ENCODE peak calls at places on chromosomes 16 and 17, in seven cellular contexts. One of them, this sample, is unnamed.
A peak's percentile ranks its signal among the peaks of the same experiment; 100 is the strongest.

GRCh38 chr17:74337834-74338500 is 11.9 kb downstream of the KIF19 start:
- DNase-seq in CD8-positive, alpha-beta memory T cell: no peak
- DNase-seq in neural progenitor cell: no peak
- DNase-seq in tibial artery: no peak
- DNase-seq in HCT116: no peak
- DNase-seq in OCI-LY7: no peak
- DNase-seq in upper lobe of right lung: no peak
- DNase-seq in this sample: no peak

GRCh38 chr17:8359769-8360168 is 16.7 kb downstream of the KRABD2 start:
- DNase-seq in CD8-positive, alpha-beta memory T cell: no peak
- DNase-seq in neural progenitor cell: no peak
- DNase-seq in tibial artery: no peak
- DNase-seq in HCT116: no peak
- DNase-seq in OCI-LY7: no peak
- DNase-seq in upper lobe of right lung: no peak
- DNase-seq in this sample: no peak

GRCh38 chr16:22366371-22366770 is 8.0 kb downstream of the CDR2 start:
- DNase-seq in CD8-positive, alpha-beta memory T cell: no peak
- DNase-seq in neural progenitor cell: no peak
- DNase-seq in tibial artery: no peak
- DNase-seq in HCT116: no peak
- DNase-seq in OCI-LY7: no peak
- DNase-seq in upper lobe of right lung: no peak
- DNase-seq in this sample: no peak

GRCh38 chr17:59972778-59973177 is 8.2 kb upstream of the RNFT1 start:
- DNase-seq in CD8-positive, alpha-beta memory T cell: no peak
- DNase-seq in neural progenitor cell: no peak
- DNase-seq in tibial artery: no peak
- DNase-seq in HCT116: no peak
- DNase-seq in OCI-LY7: no peak
- DNase-seq in upper lobe of right lung: no peak
- DNase-seq in this sample: no peak

GRCh38 chr17:62780951-62781350 is 27.2 kb downstream of the MARCHF10 start:
- DNase-seq in CD8-positive, alpha-beta memory T cell: no peak
- DNase-seq in neural progenitor cell: no peak
- DNase-seq in tibial artery: no peak
- DNase-seq in HCT116: no peak
- DNase-seq in OCI-LY7: no peak
- DNase-seq in upper lobe of right lung: no peak
- DNase-seq in this sample: no peak

GRCh38 chr16:81367821-81368220 is 53.1 kb downstream of the GAN start:
- DNase-seq in CD8-positive, alpha-beta memory T cell: no peak
- DNase-seq in neural progenitor cell: no peak
- DNase-seq in tibial artery: no peak
- DNase-seq in HCT116: no peak
- DNase-seq in OCI-LY7: no peak
- DNase-seq in upper lobe of right lung: no peak
- DNase-seq in this sample: no peak

GRCh38 chr17:77281024-77281903 is 140.5 kb downstream of the SEC14L1 start:
- DNase-seq in CD8-positive, alpha-beta memory T cell: peak; percentile 75
- DNase-seq in neural progenitor cell: peak; percentile 88
- DNase-seq in tibial artery: no peak
- DNase-seq in HCT116: no peak
- DNase-seq in OCI-LY7: peak; percentile 87
- DNase-seq in upper lobe of right lung: peak; percentile 87
- DNase-seq in this sample: no peak

GRCh38 chr16:17452931-17453330 is 17.8 kb downstream of the XYLT1 start:
- DNase-seq in CD8-positive, alpha-beta memory T cell: no peak
- DNase-seq in neural progenitor cell: no peak
- DNase-seq in tibial artery: no peak
- DNase-seq in HCT116: no peak
- DNase-seq in OCI-LY7: no peak
- DNase-seq in upper lobe of right lung: no peak
- DNase-seq in this sample: no peak

GRCh38 chr17:79707931-79708891 is 22.5 kb upstream of the ENPP7 start:
- DNase-seq in CD8-positive, alpha-beta memory T cell: peak; percentile 63
- DNase-seq in neural progenitor cell: peak; percentile 76
- DNase-seq in tibial artery: no peak
- DNase-seq in HCT116: peak; percentile 34
- DNase-seq in OCI-LY7: peak; percentile 71
- DNase-seq in upper lobe of right lung: no peak
- DNase-seq in this sample: peak; percentile 68

GRCh38 chr16:10122546-10122945 is 59.7 kb downstream of the GRIN2A start:
- DNase-seq in CD8-positive, alpha-beta memory T cell: no peak
- DNase-seq in neural progenitor cell: peak; percentile 16
- DNase-seq in tibial artery: no peak
- DNase-seq in HCT116: no peak
- DNase-seq in OCI-LY7: no peak
- DNase-seq in upper lobe of right lung: no peak
- DNase-seq in this sample: no peak

GRCh38 chr16:88737298-88738166 is 31.2 kb downstream of the CTU2 start:
- DNase-seq in CD8-positive, alpha-beta memory T cell: peak; percentile 86
- DNase-seq in neural progenitor cell: peak; percentile 81
- DNase-seq in tibial artery: peak; percentile 84
- DNase-seq in HCT116: peak; percentile 48
- DNase-seq in OCI-LY7: peak; percentile 82
- DNase-seq in upper lobe of right lung: peak; percentile 92
- DNase-seq in this sample: peak; percentile 55

GRCh38 chr17:15463363-15463762 is 4.1 kb downstream of the CDRT4 start:
- DNase-seq in CD8-positive, alpha-beta memory T cell: no peak
- DNase-seq in neural progenitor cell: peak; percentile 33
- DNase-seq in tibial artery: peak; percentile 78
- DNase-seq in HCT116: no peak
- DNase-seq in OCI-LY7: no peak
- DNase-seq in upper lobe of right lung: no peak
- DNase-seq in this sample: peak; percentile 81

GRCh38 chr16:1765826-1766225 is 5.5 kb downstream of the NME3 start:
- DNase-seq in CD8-positive, alpha-beta memory T cell: no peak
- DNase-seq in neural progenitor cell: no peak
- DNase-seq in tibial artery: no peak
- DNase-seq in HCT116: no peak
- DNase-seq in OCI-LY7: no peak
- DNase-seq in upper lobe of right lung: no peak
- DNase-seq in this sample: no peak

DNA sequence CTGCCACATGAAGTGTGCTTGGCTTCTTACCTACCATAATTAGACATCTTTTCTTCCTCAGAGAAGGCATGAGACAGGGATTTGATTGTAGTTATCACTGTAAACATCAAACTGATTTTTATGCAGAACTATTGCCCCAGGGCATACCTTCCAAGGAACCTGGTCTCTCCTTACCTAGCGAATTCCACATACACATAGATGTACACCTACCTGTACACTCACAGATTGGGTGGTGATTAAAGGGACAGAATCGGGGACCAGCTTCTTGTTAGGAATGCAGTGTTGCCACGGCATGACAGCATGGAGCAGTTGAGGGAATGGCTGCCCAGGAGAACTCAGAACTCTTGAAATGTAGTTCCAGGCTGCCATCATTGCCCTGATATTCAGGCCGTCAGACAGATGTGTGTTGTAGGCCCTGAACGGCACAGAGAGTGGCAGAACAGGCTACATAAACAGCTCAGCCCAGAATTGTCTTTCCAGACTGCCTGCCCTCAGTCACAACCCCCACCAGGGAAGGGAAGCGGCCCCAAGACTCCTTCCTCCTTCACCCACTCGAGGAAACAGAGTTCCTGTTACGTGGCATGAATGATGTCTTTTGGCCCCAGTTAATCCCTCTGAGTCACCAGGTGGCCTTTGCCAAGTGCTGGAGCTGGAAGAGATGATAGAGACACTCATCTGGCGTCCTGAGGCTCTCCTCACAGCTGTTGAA is 17.8 kb upstream of the NAGLU start:
- DNase-seq in CD8-positive, alpha-beta memory T cell: no peak
- DNase-seq in neural progenitor cell: no peak
- DNase-seq in tibial artery: peak; percentile 94
- DNase-seq in HCT116: peak; percentile 79
- DNase-seq in OCI-LY7: no peak
- DNase-seq in upper lobe of right lung: peak; percentile 76
- DNase-seq in this sample: peak; percentile 93
- H3K27ac ChIP-seq in CD8-positive, alpha-beta memory T cell: peak overlapping the region; percentile 33
- H3K27ac ChIP-seq in neural progenitor cell: no peak overlapping the region
- H3K27ac ChIP-seq in tibial artery: peak overlapping the region; percentile 92
- H3K27ac ChIP-seq in HCT116: peak overlapping the region; percentile 93
- H3K27ac ChIP-seq in OCI-LY7: no peak overlapping the region
- H3K27ac ChIP-seq in upper lobe of right lung: peak overlapping the region; percentile 81
- H3K27ac ChIP-seq in this sample: peak overlapping the region; percentile 99

GRCh38 chr16:35910409-35910808 is 2451.0 kb downstream of the TP53TG3F start:
- DNase-seq in CD8-positive, alpha-beta memory T cell: no peak
- DNase-seq in neural progenitor cell: no peak
- DNase-seq in tibial artery: no peak
- DNase-seq in HCT116: no peak
- DNase-seq in OCI-LY7: no peak
- DNase-seq in upper lobe of right lung: no peak
- DNase-seq in this sample: no peak

GRCh38 chr16:35906440-35906839 is 2447.0 kb downstream of the TP53TG3F start:
- DNase-seq in CD8-positive, alpha-beta memory T cell: no peak
- DNase-seq in neural progenitor cell: no peak
- DNase-seq in tibial artery: no peak
- DNase-seq in HCT116: no peak
- DNase-seq in OCI-LY7: no peak
- DNase-seq in upper lobe of right lung: no peak
- DNase-seq in this sample: no peak

GRCh38 chr16:35909351-35909954 is 2450.0 kb downstream of the TP53TG3F start:
- DNase-seq in CD8-positive, alpha-beta memory T cell: no peak
- DNase-seq in neural progenitor cell: no peak
- DNase-seq in tibial artery: no peak
- DNase-seq in HCT116: no peak
- DNase-seq in OCI-LY7: no peak
- DNase-seq in upper lobe of right lung: no peak
- DNase-seq in this sample: no peak

GRCh38 chr16:35908152-35908551 is 2448.7 kb downstream of the TP53TG3F start:
- DNase-seq in CD8-positive, alpha-beta memory T cell: no peak
- DNase-seq in neural progenitor cell: no peak
- DNase-seq in tibial artery: no peak
- DNase-seq in HCT116: no peak
- DNase-seq in OCI-LY7: no peak
- DNase-seq in upper lobe of right lung: no peak
- DNase-seq in this sample: no peak

DNA sequence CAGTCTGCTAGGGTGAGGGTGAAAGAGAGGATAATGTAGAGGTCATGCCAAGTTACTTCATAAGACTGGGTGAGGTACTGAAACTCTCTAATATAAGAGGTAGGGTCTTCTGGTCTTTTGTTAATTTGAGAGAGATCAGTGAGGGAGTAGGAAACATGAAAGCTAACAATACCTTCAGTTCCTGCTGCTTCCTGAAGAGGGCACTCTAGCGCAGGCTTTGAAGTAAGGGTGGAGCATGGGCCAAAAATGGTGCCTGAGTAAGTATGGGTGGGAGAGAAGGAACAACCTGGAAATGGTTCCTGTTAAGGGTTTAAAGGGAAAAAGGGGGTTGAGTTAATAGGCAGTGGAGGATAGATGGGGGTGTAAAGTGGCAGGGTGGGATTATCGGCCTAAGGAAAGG is 2449.5 kb downstream of the TP53TG3F start:
- DNase-seq in CD8-positive, alpha-beta memory T cell: no peak
- DNase-seq in neural progenitor cell: no peak
- DNase-seq in tibial artery: no peak
- DNase-seq in HCT116: peak; percentile 32
- DNase-seq in OCI-LY7: peak; percentile 3
- DNase-seq in upper lobe of right lung: no peak
- DNase-seq in this sample: no peak
- H3K9me3 ChIP-seq in CD8-positive, alpha-beta memory T cell: peaks cover 8% of the 10 kb centered on the region
- H3K9me3 ChIP-seq in neural progenitor cell: peaks cover 21% of the 10 kb centered on the region
- H3K9me3 ChIP-seq in tibial artery: no peaks in the 10 kb centered on the region
- H3K9me3 ChIP-seq in HCT116: no peaks in the 10 kb centered on the region
- H3K9me3 ChIP-seq in OCI-LY7: no peaks in the 10 kb centered on the region
- H3K9me3 ChIP-seq in upper lobe of right lung: no peaks in the 10 kb centered on the region
- H3K9me3 ChIP-seq in this sample: no peaks in the 10 kb centered on the region

DNA sequence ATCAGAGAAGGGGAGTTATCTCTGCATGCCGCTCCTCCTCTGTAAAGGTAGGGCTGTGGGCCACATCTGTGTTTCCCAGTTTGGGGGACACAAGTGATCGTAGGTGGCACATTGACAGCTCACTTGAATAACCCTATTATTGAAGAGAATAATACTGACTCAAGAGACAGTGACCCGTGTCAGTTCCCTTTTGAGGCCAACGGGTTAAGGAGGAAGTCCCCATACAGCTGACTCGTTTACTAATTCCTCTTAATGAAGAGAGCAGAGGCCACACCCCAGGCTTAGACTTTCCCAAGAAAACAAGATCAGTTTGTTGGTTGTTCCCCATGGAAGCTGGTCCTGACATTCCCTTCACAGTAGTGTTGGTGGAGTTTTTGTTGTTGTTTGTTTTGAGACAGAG is 33.0 kb downstream of the IL4R start:
- DNase-seq in CD8-positive, alpha-beta memory T cell: no peak
- DNase-seq in neural progenitor cell: peak; percentile 11
- DNase-seq in tibial artery: no peak
- DNase-seq in HCT116: no peak
- DNase-seq in OCI-LY7: peak; percentile 13
- DNase-seq in upper lobe of right lung: no peak
- DNase-seq in this sample: no peak
- H3K27ac ChIP-seq in CD8-positive, alpha-beta memory T cell: no peak overlapping the region
- H3K27ac ChIP-seq in neural progenitor cell: no peak overlapping the region
- H3K27ac ChIP-seq in tibial artery: no peak overlapping the region
- H3K27ac ChIP-seq in HCT116: no peak overlapping the region
- H3K27ac ChIP-seq in OCI-LY7: no peak overlapping the region
- H3K27ac ChIP-seq in upper lobe of right lung: peak overlapping the region; percentile 9
- H3K27ac ChIP-seq in this sample: no peak overlapping the region

GRCh38 chr16:35711958-35712357 is 2252.5 kb downstream of the TP53TG3F start:
- DNase-seq in CD8-positive, alpha-beta memory T cell: no peak
- DNase-seq in neural progenitor cell: no peak
- DNase-seq in tibial artery: no peak
- DNase-seq in HCT116: no peak
- DNase-seq in OCI-LY7: no peak
- DNase-seq in upper lobe of right lung: no peak
- DNase-seq in this sample: no peak

GRCh38 chr16:35706901-35707300 is 2247.5 kb downstream of the TP53TG3F start:
- DNase-seq in CD8-positive, alpha-beta memory T cell: no peak
- DNase-seq in neural progenitor cell: no peak
- DNase-seq in tibial artery: no peak
- DNase-seq in HCT116: no peak
- DNase-seq in OCI-LY7: no peak
- DNase-seq in upper lobe of right lung: no peak
- DNase-seq in this sample: no peak

GRCh38 chr16:35713762-35714650 is 2254.6 kb downstream of the TP53TG3F start:
- DNase-seq in CD8-positive, alpha-beta memory T cell: no peak
- DNase-seq in neural progenitor cell: no peak
- DNase-seq in tibial artery: no peak
- DNase-seq in HCT116: no peak
- DNase-seq in OCI-LY7: no peak
- DNase-seq in upper lobe of right lung: no peak
- DNase-seq in this sample: no peak

GRCh38 chr16:35714665-35715064 is 2255.3 kb downstream of the TP53TG3F start:
- DNase-seq in CD8-positive, alpha-beta memory T cell: no peak
- DNase-seq in neural progenitor cell: no peak
- DNase-seq in tibial artery: no peak
- DNase-seq in HCT116: no peak
- DNase-seq in OCI-LY7: no peak
- DNase-seq in upper lobe of right lung: no peak
- DNase-seq in this sample: peak; percentile 12

GRCh38 chr16:35711435-35711834 is 2252.0 kb downstream of the TP53TG3F start:
- DNase-seq in CD8-positive, alpha-beta memory T cell: no peak
- DNase-seq in neural progenitor cell: no peak
- DNase-seq in tibial artery: no peak
- DNase-seq in HCT116: no peak
- DNase-seq in OCI-LY7: no peak
- DNase-seq in upper lobe of right lung: no peak
- DNase-seq in this sample: no peak
- H3K9me3 ChIP-seq in CD8-positive, alpha-beta memory T cell: no peaks in the 10 kb centered on the region
- H3K9me3 ChIP-seq in neural progenitor cell: peaks cover 42% of the 10 kb centered on the region
- H3K9me3 ChIP-seq in tibial artery: peaks cover 25% of the 10 kb centered on the region
- H3K9me3 ChIP-seq in HCT116: peaks cover 4% of the 10 kb centered on the region
- H3K9me3 ChIP-seq in OCI-LY7: peaks cover 21% of the 10 kb centered on the region
- H3K9me3 ChIP-seq in upper lobe of right lung: peaks cover 13% of the 10 kb centered on the region
- H3K9me3 ChIP-seq in this sample: no peaks in the 10 kb centered on the region